ENCODE peak calls at places on chromosomes 3 and 15, in eight cellular contexts. V, U, D, X, B, G, T and J are unnamed samples.

GRCh38 chr15:70469651-70470555 is 293.5 kb downstream of the UACA start:
- DNase-seq in V (no peak), U (no peak), D (no peak), X (no peak), B (peak), G (no peak), T (no peak), J (no peak)

GRCh38 chr3:186784820-186785516 is 1.6 kb downstream of the EIF4A2 start:
- DNase-seq in V (no peak), U (no peak), D (peak), X (no peak), B (no peak), G (no peak), T (no peak), J (no peak)

GRCh38 chr3:139378587-139378986 is 10.9 kb downstream of the COPB2 start:
- DNase-seq in V (no peak), U (peak), D (peak), X (peak), B (no peak), G (no peak), T (no peak), J (no peak)

GRCh38 chr3:125039041-125039896 is 16.5 kb downstream of the HEG1 start:
- DNase-seq in V (no peak), U (no peak), D (no peak), X (no peak), B (no peak), G (no peak), T (no peak), J (no peak)

GRCh38 chr15:56327721-56328502 is 37.3 kb upstream of the TEX9 start:
- DNase-seq in V (no peak), U (no peak), D (no peak), X (no peak), B (no peak), G (no peak), T (no peak), J (no peak)

GRCh38 chr3:66423791-66424190 is 77.0 kb downstream of the LRIG1 start:
- DNase-seq in V (no peak), U (no peak), D (peak), X (no peak), B (no peak), G (no peak), T (no peak), J (no peak)

GRCh38 chr3:115822572-115822971 is 199.3 kb downstream of the GAP43 start:
- DNase-seq in V (no peak), U (no peak), D (peak), X (no peak), B (no peak), G (no peak), T (no peak), J (no peak)

GRCh38 chr3:77530870-77531269 is 491.0 kb downstream of the ROBO2 start:
- DNase-seq in V (no peak), U (no peak), D (peak), X (no peak), B (peak), G (no peak), T (no peak), J (no peak)

GRCh38 chr3:170423001-170423615 is 4.4 kb downstream of the CLDN11 start:
- DNase-seq in V (no peak), U (no peak), D (no peak), X (no peak), B (no peak), G (no peak), T (no peak), J (no peak)

GRCh38 chr15:75573001-75573400 is 6.1 kb downstream of the PTPN9 start:
- DNase-seq in V (no peak), U (no peak), D (peak), X (no peak), B (no peak), G (no peak), T (no peak), J (no peak)

GRCh38 chr3:39250116-39250747 is 29.6 kb downstream of the CX3CR1 start:
- DNase-seq in V (no peak), U (no peak), D (no peak), X (no peak), B (no peak), G (no peak), T (no peak), J (no peak)

GRCh38 chr15:39312984-39313383 is 267.9 kb upstream of the THBS1 start:
- DNase-seq in V (no peak), U (no peak), D (peak), X (no peak), B (peak), G (peak), T (no peak), J (no peak)

GRCh38 chr3:69364354-69364753 is 21.5 kb downstream of the FRMD4B start:
- DNase-seq in V (no peak), U (no peak), D (peak), X (no peak), B (no peak), G (no peak), T (no peak), J (no peak)

GRCh38 chr3:72368331-72368975 is 479.8 kb downstream of the SHQ1 start:
- DNase-seq in V (no peak), U (no peak), D (no peak), X (no peak), B (no peak), G (peak), T (no peak), J (no peak)

GRCh38 chr15:44584162-44584749 is 47.3 kb downstream of the EIF3J start:
- DNase-seq in V (no peak), U (no peak), D (peak), X (no peak), B (peak), G (peak), T (peak), J (no peak)

GRCh38 chr3:50913279-50913678 is 238.6 kb downstream of the DOCK3 start:
- DNase-seq in V (no peak), U (no peak), D (no peak), X (no peak), B (no peak), G (no peak), T (no peak), J (no peak)

GRCh38 chr3:191431160-191431822 is 29.7 kb upstream of the PYDC2 start:
- DNase-seq in V (no peak), U (no peak), D (no peak), X (no peak), B (no peak), G (no peak), T (no peak), J (no peak)

GRCh38 chr3:4768021-4768420 is 211.2 kb upstream of the BHLHE40 start:
- DNase-seq in V (no peak), U (no peak), D (no peak), X (no peak), B (no peak), G (no peak), T (no peak), J (no peak)

GRCh38 chr15:65936317-65936716 is 67.0 kb downstream of the RAB11A start:
- DNase-seq in V (no peak), U (no peak), D (no peak), X (no peak), B (no peak), G (no peak), T (no peak), J (no peak)

GRCh38 chr3:107432013-107432515 is 54.8 kb downstream of the CCDC54 start:
- DNase-seq in V (no peak), U (peak), D (peak), X (no peak), B (no peak), G (peak), T (peak), J (peak)

GRCh38 chr3:58667229-58667628 is 655 bp upstream of the FAM3D start:
- DNase-seq in V (no peak), U (no peak), D (no peak), X (no peak), B (no peak), G (no peak), T (no peak), J (peak)

GRCh38 chr3:177665122-177665808 is 468.0 kb upstream of the TBL1XR1 start:
- DNase-seq in V (no peak), U (no peak), D (peak), X (no peak), B (no peak), G (no peak), T (no peak), J (peak)

GRCh38 chr15:82849556-82850241 is 40.3 kb downstream of the WHAMM start:
- DNase-seq in V (no peak), U (peak), D (peak), X (peak), B (peak), G (peak), T (peak), J (no peak)

GRCh38 chr3:136984837-136985236 is 27.1 kb downstream of the IL20RB start:
- DNase-seq in V (no peak), U (no peak), D (peak), X (no peak), B (no peak), G (no peak), T (peak), J (peak)

GRCh38 chr3:170419301-170420087 is 826 bp downstream of the CLDN11 start:
- DNase-seq in V (no peak), U (no peak), D (peak), X (no peak), B (no peak), G (no peak), T (no peak), J (no peak)

GRCh38 chr3:23668430-23668904 is 137.3 kb upstream of the UBE2E1 start:
- DNase-seq in V (peak), U (no peak), D (peak), X (no peak), B (no peak), G (no peak), T (peak), J (peak)

GRCh38 chr15:31434418-31435255 is 108.0 kb downstream of the KLF13 start:
- DNase-seq in V (no peak), U (no peak), D (peak), X (no peak), B (no peak), G (no peak), T (no peak), J (no peak)